ENCODE peak calls at places on chromosomes 4 and X, in ten cellular contexts. One of them, this sample, is unnamed.

GRCh38 chr4:101956068-101956805 is 165.7 kb downstream of the BANK1 start:
- DNase-seq in fibroblast of pulmonary artery: no peak
- DNase-seq in upper lobe of right lung: no peak
- DNase-seq in lung: no peak
- DNase-seq in GM12878: no peak
- DNase-seq in foreskin fibroblast: no peak
- DNase-seq in astrocyte of the spinal cord: no peak
- DNase-seq in cardiac fibroblast: no peak
- DNase-seq in cardiac muscle cell: no peak
- DNase-seq in fibroblast of the aortic adventitia: no peak
- DNase-seq in this sample: no peak

GRCh38 chr4:163611172-163611571 is 116.7 kb downstream of the TMA16 start:
- DNase-seq in fibroblast of pulmonary artery: no peak
- DNase-seq in upper lobe of right lung: no peak
- DNase-seq in lung: no peak
- DNase-seq in GM12878: no peak
- DNase-seq in foreskin fibroblast: no peak
- DNase-seq in astrocyte of the spinal cord: no peak
- DNase-seq in cardiac fibroblast: no peak
- DNase-seq in cardiac muscle cell: no peak
- DNase-seq in fibroblast of the aortic adventitia: no peak
- DNase-seq in this sample: no peak

GRCh38 chrX:103311401-103311785 is 603 bp upstream of the BEX2 start:
- DNase-seq in fibroblast of pulmonary artery: no peak
- DNase-seq in upper lobe of right lung: no peak
- DNase-seq in lung: no peak
- DNase-seq in GM12878: no peak
- DNase-seq in foreskin fibroblast: no peak
- DNase-seq in astrocyte of the spinal cord: no peak
- DNase-seq in cardiac fibroblast: no peak
- DNase-seq in cardiac muscle cell: no peak
- DNase-seq in fibroblast of the aortic adventitia: no peak
- DNase-seq in this sample: no peak

GRCh38 chr4:63757919-63758318 is 651.3 kb downstream of the TECRL start:
- DNase-seq in fibroblast of pulmonary artery: peak; percentile 3
- DNase-seq in upper lobe of right lung: no peak
- DNase-seq in lung: no peak
- DNase-seq in GM12878: no peak
- DNase-seq in foreskin fibroblast: no peak
- DNase-seq in astrocyte of the spinal cord: no peak
- DNase-seq in cardiac fibroblast: no peak
- DNase-seq in cardiac muscle cell: no peak
- DNase-seq in fibroblast of the aortic adventitia: no peak
- DNase-seq in this sample: no peak

GRCh38 chrX:15073313-15073712 is 196.6 kb downstream of the ASB9 start:
- DNase-seq in fibroblast of pulmonary artery: no peak
- DNase-seq in upper lobe of right lung: no peak
- DNase-seq in lung: no peak
- DNase-seq in GM12878: no peak
- DNase-seq in foreskin fibroblast: no peak
- DNase-seq in astrocyte of the spinal cord: no peak
- DNase-seq in cardiac fibroblast: no peak
- DNase-seq in cardiac muscle cell: no peak
- DNase-seq in fibroblast of the aortic adventitia: no peak
- DNase-seq in this sample: no peak

GRCh38 chr4:157521916-157522315 is 301.4 kb downstream of the GRIA2 start:
- DNase-seq in fibroblast of pulmonary artery: peak; percentile 14
- DNase-seq in upper lobe of right lung: no peak
- DNase-seq in lung: no peak
- DNase-seq in GM12878: no peak
- DNase-seq in foreskin fibroblast: peak; percentile 4
- DNase-seq in astrocyte of the spinal cord: no peak
- DNase-seq in cardiac fibroblast: peak; percentile 39
- DNase-seq in cardiac muscle cell: peak; percentile 12
- DNase-seq in fibroblast of the aortic adventitia: no peak
- DNase-seq in this sample: no peak

GRCh38 chr4:128220286-128221235 is 67.1 kb downstream of the PGRMC2 start:
- DNase-seq in fibroblast of pulmonary artery: peak; percentile 73
- DNase-seq in upper lobe of right lung: no peak
- DNase-seq in lung: no peak
- DNase-seq in GM12878: no peak
- DNase-seq in foreskin fibroblast: peak; percentile 47
- DNase-seq in astrocyte of the spinal cord: peak; percentile 75
- DNase-seq in cardiac fibroblast: peak; percentile 82
- DNase-seq in cardiac muscle cell: peak; percentile 62
- DNase-seq in fibroblast of the aortic adventitia: peak; percentile 66
- DNase-seq in this sample: no peak

GRCh38 chrX:11460347-11460746 is 167.1 kb downstream of the AMELX start:
- DNase-seq in fibroblast of pulmonary artery: no peak
- DNase-seq in upper lobe of right lung: no peak
- DNase-seq in lung: no peak
- DNase-seq in GM12878: no peak
- DNase-seq in foreskin fibroblast: no peak
- DNase-seq in astrocyte of the spinal cord: no peak
- DNase-seq in cardiac fibroblast: no peak
- DNase-seq in cardiac muscle cell: no peak
- DNase-seq in fibroblast of the aortic adventitia: no peak
- DNase-seq in this sample: no peak

GRCh38 chr4:181647396-181648107 is 595.6 kb upstream of the TENM3 start:
- DNase-seq in fibroblast of pulmonary artery: peak; percentile 24
- DNase-seq in upper lobe of right lung: no peak
- DNase-seq in lung: no peak
- DNase-seq in GM12878: no peak
- DNase-seq in foreskin fibroblast: peak; percentile 8
- DNase-seq in astrocyte of the spinal cord: peak; percentile 44
- DNase-seq in cardiac fibroblast: peak; percentile 43
- DNase-seq in cardiac muscle cell: peak; percentile 49
- DNase-seq in fibroblast of the aortic adventitia: peak; percentile 27
- DNase-seq in this sample: no peak

GRCh38 chr4:189294570-189294969 is 646.1 kb upstream of the FRG1 start:
- DNase-seq in fibroblast of pulmonary artery: no peak
- DNase-seq in upper lobe of right lung: no peak
- DNase-seq in lung: no peak
- DNase-seq in GM12878: no peak
- DNase-seq in foreskin fibroblast: no peak
- DNase-seq in astrocyte of the spinal cord: no peak
- DNase-seq in cardiac fibroblast: no peak
- DNase-seq in cardiac muscle cell: no peak
- DNase-seq in fibroblast of the aortic adventitia: no peak
- DNase-seq in this sample: no peak

GRCh38 chrX:1475881-1476280 is 23.2 kb upstream of the ASMTL start:
- DNase-seq in fibroblast of pulmonary artery: no peak
- DNase-seq in upper lobe of right lung: no peak
- DNase-seq in lung: no peak
- DNase-seq in GM12878: no peak
- DNase-seq in foreskin fibroblast: no peak
- DNase-seq in astrocyte of the spinal cord: no peak
- DNase-seq in cardiac fibroblast: no peak
- DNase-seq in cardiac muscle cell: no peak
- DNase-seq in fibroblast of the aortic adventitia: no peak
- DNase-seq in this sample: no peak

GRCh38 chr4:140255919-140256318 is 101.9 kb upstream of the MAML3 start:
- DNase-seq in fibroblast of pulmonary artery: no peak
- DNase-seq in upper lobe of right lung: no peak
- DNase-seq in lung: no peak
- DNase-seq in GM12878: no peak
- DNase-seq in foreskin fibroblast: no peak
- DNase-seq in astrocyte of the spinal cord: no peak
- DNase-seq in cardiac fibroblast: no peak
- DNase-seq in cardiac muscle cell: no peak
- DNase-seq in fibroblast of the aortic adventitia: no peak
- DNase-seq in this sample: no peak

GRCh38 chr4:140257461-140258305 is 103.7 kb upstream of the MAML3 start:
- DNase-seq in fibroblast of pulmonary artery: no peak
- DNase-seq in upper lobe of right lung: no peak
- DNase-seq in lung: no peak
- DNase-seq in GM12878: no peak
- DNase-seq in foreskin fibroblast: no peak
- DNase-seq in astrocyte of the spinal cord: no peak
- DNase-seq in cardiac fibroblast: peak; percentile 55
- DNase-seq in cardiac muscle cell: no peak
- DNase-seq in fibroblast of the aortic adventitia: peak; percentile 41
- DNase-seq in this sample: no peak

GRCh38 chr4:140256335-140256734 is 102.4 kb upstream of the MAML3 start:
- DNase-seq in fibroblast of pulmonary artery: peak; percentile 43
- DNase-seq in upper lobe of right lung: no peak
- DNase-seq in lung: no peak
- DNase-seq in GM12878: no peak
- DNase-seq in foreskin fibroblast: peak; percentile 81
- DNase-seq in astrocyte of the spinal cord: no peak
- DNase-seq in cardiac fibroblast: peak; percentile 83
- DNase-seq in cardiac muscle cell: no peak
- DNase-seq in fibroblast of the aortic adventitia: peak; percentile 31
- DNase-seq in this sample: no peak

GRCh38 chr4:140255467-140255866 is 101.5 kb upstream of the MAML3 start:
- DNase-seq in fibroblast of pulmonary artery: peak; percentile 39
- DNase-seq in upper lobe of right lung: no peak
- DNase-seq in lung: no peak
- DNase-seq in GM12878: no peak
- DNase-seq in foreskin fibroblast: no peak
- DNase-seq in astrocyte of the spinal cord: no peak
- DNase-seq in cardiac fibroblast: peak; percentile 60
- DNase-seq in cardiac muscle cell: no peak
- DNase-seq in fibroblast of the aortic adventitia: peak; percentile 22
- DNase-seq in this sample: no peak

DNA sequence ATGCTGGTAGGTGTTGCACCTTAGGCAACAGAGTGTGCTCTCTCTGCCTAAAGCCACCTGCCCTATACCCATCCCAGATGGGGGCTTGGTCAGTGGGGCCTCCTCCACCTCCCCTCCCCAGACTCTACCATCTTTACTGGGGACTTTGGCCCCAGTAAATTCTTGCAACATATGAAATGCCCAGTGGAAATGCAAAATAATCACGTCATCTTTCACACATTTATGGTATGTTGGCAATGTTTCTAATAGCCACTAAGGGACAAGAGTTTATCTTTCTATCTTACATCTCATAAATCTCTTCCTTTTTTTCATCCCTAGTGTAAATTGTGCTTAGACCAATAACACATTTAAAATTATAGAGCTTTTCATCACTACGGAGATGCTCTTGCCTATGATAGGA is 103.0 kb upstream of the MAML3 start:
- DNase-seq in fibroblast of pulmonary artery: no peak
- DNase-seq in upper lobe of right lung: no peak
- DNase-seq in lung: no peak
- DNase-seq in GM12878: no peak
- DNase-seq in foreskin fibroblast: no peak
- DNase-seq in astrocyte of the spinal cord: no peak
- DNase-seq in cardiac fibroblast: peak; percentile 55
- DNase-seq in cardiac muscle cell: no peak
- DNase-seq in fibroblast of the aortic adventitia: no peak
- DNase-seq in this sample: no peak
- TF ChIP-seq CTCF in fibroblast of pulmonary artery: no peak
- TF ChIP-seq CTCF in upper lobe of right lung: no peak
- TF ChIP-seq CTCF in lung: no peak
- TF ChIP-seq CTCF in GM12878: no peak
- TF ChIP-seq CTCF in foreskin fibroblast: no peak
- TF ChIP-seq CTCF in astrocyte of the spinal cord: no peak
- TF ChIP-seq CTCF in cardiac fibroblast: no peak
- TF ChIP-seq CTCF in cardiac muscle cell: no peak
- TF ChIP-seq CTCF in fibroblast of the aortic adventitia: no peak
- TF ChIP-seq CTCF in this sample: no peak

DNA sequence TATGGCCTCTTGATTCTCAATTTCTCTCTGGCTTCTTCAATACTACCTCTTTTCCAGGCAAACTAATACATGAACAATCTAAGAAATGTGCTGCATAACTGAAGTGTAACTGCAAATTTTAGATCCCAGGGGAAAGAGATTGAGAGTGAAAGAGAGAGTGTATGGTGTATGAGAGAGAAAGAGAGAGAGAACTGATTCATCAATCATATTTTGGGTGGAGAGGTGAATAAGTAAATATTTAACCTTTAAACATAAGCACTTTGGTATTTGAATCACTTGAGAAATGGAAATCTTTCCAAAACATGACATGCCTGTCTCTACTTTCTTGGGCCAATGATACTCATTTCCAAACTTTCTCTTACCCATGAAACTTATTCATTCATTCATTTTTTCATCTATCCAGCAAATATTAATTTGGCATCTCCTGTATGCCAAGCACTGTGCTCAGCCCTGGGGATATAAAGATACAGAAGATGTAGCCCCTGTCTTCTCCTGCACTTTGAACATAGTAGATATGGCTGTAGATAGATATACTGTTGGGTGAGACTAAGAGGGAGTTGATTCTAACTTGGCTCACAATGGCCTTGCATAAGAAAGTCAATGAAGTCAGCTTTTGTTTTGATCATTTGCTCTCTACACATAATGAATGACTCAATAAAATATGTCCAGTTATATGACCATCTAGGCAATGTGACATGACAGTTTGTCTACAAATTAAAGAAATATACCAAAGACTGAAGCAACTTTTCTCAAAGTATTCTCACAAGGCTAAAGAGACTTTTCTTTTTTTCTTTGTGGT is 147.4 kb upstream of the DIPK2B start:
- DNase-seq in fibroblast of pulmonary artery: no peak
- DNase-seq in upper lobe of right lung: no peak
- DNase-seq in lung: no peak
- DNase-seq in GM12878: no peak
- DNase-seq in foreskin fibroblast: no peak
- DNase-seq in astrocyte of the spinal cord: peak; percentile 22
- DNase-seq in cardiac fibroblast: peak; percentile 76
- DNase-seq in cardiac muscle cell: no peak
- DNase-seq in fibroblast of the aortic adventitia: peak; percentile 85
- DNase-seq in this sample: no peak
- H3K4me3 ChIP-seq in fibroblast of pulmonary artery: no peak overlapping the region
- H3K4me3 ChIP-seq in upper lobe of right lung: no peak overlapping the region
- H3K4me3 ChIP-seq in lung: no peak overlapping the region
- H3K4me3 ChIP-seq in GM12878: no peak overlapping the region
- H3K4me3 ChIP-seq in foreskin fibroblast: no peak overlapping the region
- H3K4me3 ChIP-seq in astrocyte of the spinal cord: no peak overlapping the region
- H3K4me3 ChIP-seq in cardiac fibroblast: no peak overlapping the region
- H3K4me3 ChIP-seq in cardiac muscle cell: no peak overlapping the region
- H3K4me3 ChIP-seq in fibroblast of the aortic adventitia: no peak overlapping the region
- H3K4me3 ChIP-seq in this sample: no peak overlapping the region

GRCh38 chrX:149497626-149498025 is 7.5 kb downstream of the IDS start:
- DNase-seq in fibroblast of pulmonary artery: no peak
- DNase-seq in upper lobe of right lung: no peak
- DNase-seq in lung: no peak
- DNase-seq in GM12878: no peak
- DNase-seq in foreskin fibroblast: peak; percentile 69
- DNase-seq in astrocyte of the spinal cord: peak; percentile 49
- DNase-seq in cardiac fibroblast: peak; percentile 67
- DNase-seq in cardiac muscle cell: no peak
- DNase-seq in fibroblast of the aortic adventitia: peak; percentile 56
- DNase-seq in this sample: no peak
- TF ChIP-seq CTCF in fibroblast of pulmonary artery: no peak
- TF ChIP-seq CTCF in upper lobe of right lung: no peak
- TF ChIP-seq CTCF in lung: no peak
- TF ChIP-seq CTCF in GM12878: no peak
- TF ChIP-seq CTCF in foreskin fibroblast: no peak
- TF ChIP-seq CTCF in astrocyte of the spinal cord: no peak
- TF ChIP-seq CTCF in cardiac fibroblast: no peak
- TF ChIP-seq CTCF in cardiac muscle cell: no peak
- TF ChIP-seq CTCF in fibroblast of the aortic adventitia: no peak
- TF ChIP-seq CTCF in this sample: no peak

DNA sequence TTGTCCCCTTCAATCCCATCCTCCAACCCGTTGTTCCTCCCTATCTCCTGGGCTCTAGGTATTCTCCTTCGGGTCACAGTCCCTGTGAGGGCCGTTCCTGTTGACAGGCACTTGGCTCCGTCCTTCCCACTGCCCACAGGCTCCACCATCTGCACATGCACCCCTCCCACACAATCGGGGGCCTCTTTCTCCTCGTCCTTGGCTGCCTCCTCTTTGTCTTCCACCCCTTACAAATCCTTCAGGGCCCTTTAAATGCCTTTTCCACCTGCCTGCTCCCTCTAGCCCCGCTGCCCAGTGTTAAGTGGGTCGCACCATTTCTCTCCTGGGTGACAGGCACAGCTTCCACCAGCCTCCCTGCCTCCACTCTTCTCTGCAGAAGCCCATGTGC is 2.7 kb upstream of the AVPR2 start:
- DNase-seq in fibroblast of pulmonary artery: no peak
- DNase-seq in upper lobe of right lung: no peak
- DNase-seq in lung: no peak
- DNase-seq in GM12878: no peak
- DNase-seq in foreskin fibroblast: no peak
- DNase-seq in astrocyte of the spinal cord: no peak
- DNase-seq in cardiac fibroblast: no peak
- DNase-seq in cardiac muscle cell: no peak
- DNase-seq in fibroblast of the aortic adventitia: no peak
- DNase-seq in this sample: no peak
- H3K4me3 ChIP-seq in fibroblast of pulmonary artery: no peak overlapping the region
- H3K4me3 ChIP-seq in upper lobe of right lung: no peak overlapping the region
- H3K4me3 ChIP-seq in lung: no peak overlapping the region
- H3K4me3 ChIP-seq in GM12878: no peak overlapping the region
- H3K4me3 ChIP-seq in foreskin fibroblast: no peak overlapping the region
- H3K4me3 ChIP-seq in astrocyte of the spinal cord: no peak overlapping the region
- H3K4me3 ChIP-seq in cardiac fibroblast: no peak overlapping the region
- H3K4me3 ChIP-seq in cardiac muscle cell: no peak overlapping the region
- H3K4me3 ChIP-seq in fibroblast of the aortic adventitia: no peak overlapping the region
- H3K4me3 ChIP-seq in this sample: no peak overlapping the region

This sample was measured in epithelial cell of proximal tubule.